ENCODE peak calls at places on chromosomes 11 and 22, in eight cellular contexts. One of them, this sample, is unnamed.

GRCh38 chr11:14422052-14422813 is 63.2 kb upstream of the RRAS2 start:
- DNase-seq in glutamatergic neuron: peak; percentile 89
- DNase-seq in AG04449: peak; percentile 98
- DNase-seq in Caco-2: peak; percentile 54
- DNase-seq in H9: peak; percentile 90
- DNase-seq in cardiac fibroblast: peak; percentile 99
- DNase-seq in mucosa of descending colon: peak; percentile 83
- DNase-seq in GM06990: no peak
- DNase-seq in this sample: peak; percentile 96

GRCh38 chr22:50470491-50470890 is 4.3 kb downstream of the SBF1 start:
- DNase-seq in GM06990: peak; percentile 68
- DNase-seq in glutamatergic neuron: no peak
- DNase-seq in AG04449: no peak
- DNase-seq in mucosa of descending colon: peak; percentile 83
- DNase-seq in H9: no peak
- DNase-seq in Caco-2: no peak
- DNase-seq in cardiac fibroblast: no peak
- DNase-seq in this sample: no peak

GRCh38 chr11:69398529-69399492 is 82.7 kb upstream of the LINC01488 start:
- DNase-seq in AG04449: peak; percentile 12
- DNase-seq in H9: no peak
- DNase-seq in GM06990: no peak
- DNase-seq in mucosa of descending colon: no peak
- DNase-seq in glutamatergic neuron: no peak
- DNase-seq in cardiac fibroblast: no peak
- DNase-seq in Caco-2: no peak
- DNase-seq in this sample: peak; percentile 52

GRCh38 chr11:96045622-96046456 is 121.9 kb upstream of the MTMR2 start:
- DNase-seq in GM06990: no peak
- DNase-seq in H9: peak; percentile 82
- DNase-seq in glutamatergic neuron: no peak
- DNase-seq in AG04449: peak; percentile 65
- DNase-seq in mucosa of descending colon: no peak
- DNase-seq in Caco-2: no peak
- DNase-seq in cardiac fibroblast: peak; percentile 69
- DNase-seq in this sample: peak; percentile 50

GRCh38 chr11:39741066-39741465 is 1718.4 kb downstream of the LRRC4C start:
- DNase-seq in mucosa of descending colon: no peak
- DNase-seq in Caco-2: peak; percentile 51
- DNase-seq in glutamatergic neuron: no peak
- DNase-seq in AG04449: no peak
- DNase-seq in H9: no peak
- DNase-seq in GM06990: no peak
- DNase-seq in cardiac fibroblast: no peak
- DNase-seq in this sample: no peak

GRCh38 chr11:46999217-46999616 is 62.7 kb downstream of the CSTPP1 start:
- DNase-seq in GM06990: no peak
- DNase-seq in glutamatergic neuron: no peak
- DNase-seq in H9: no peak
- DNase-seq in mucosa of descending colon: no peak
- DNase-seq in AG04449: no peak
- DNase-seq in cardiac fibroblast: no peak
- DNase-seq in Caco-2: no peak
- DNase-seq in this sample: no peak

GRCh38 chr11:79236541-79236971 is 204.3 kb downstream of the TENM4 start:
- DNase-seq in glutamatergic neuron: no peak
- DNase-seq in mucosa of descending colon: no peak
- DNase-seq in AG04449: peak; percentile 76
- DNase-seq in Caco-2: no peak
- DNase-seq in cardiac fibroblast: peak; percentile 94
- DNase-seq in H9: no peak
- DNase-seq in GM06990: no peak
- DNase-seq in this sample: peak; percentile 84

GRCh38 chr11:11010624-11011127 is 152.8 kb upstream of the ZBED5 start:
- DNase-seq in cardiac fibroblast: peak; percentile 18
- DNase-seq in mucosa of descending colon: no peak
- DNase-seq in AG04449: no peak
- DNase-seq in Caco-2: peak; percentile 49
- DNase-seq in glutamatergic neuron: peak; percentile 45
- DNase-seq in GM06990: no peak
- DNase-seq in H9: peak; percentile 66
- DNase-seq in this sample: peak; percentile 14

GRCh38 chr11:84142411-84142810 is 856.2 kb upstream of the CCDC90B start:
- DNase-seq in cardiac fibroblast: no peak
- DNase-seq in Caco-2: no peak
- DNase-seq in glutamatergic neuron: no peak
- DNase-seq in AG04449: no peak
- DNase-seq in H9: no peak
- DNase-seq in GM06990: no peak
- DNase-seq in mucosa of descending colon: no peak
- DNase-seq in this sample: no peak

GRCh38 chr22:25111579-25112517 is 87.8 kb upstream of the CRYBB3 start:
- DNase-seq in Caco-2: no peak
- DNase-seq in AG04449: no peak
- DNase-seq in mucosa of descending colon: peak; percentile 78
- DNase-seq in GM06990: no peak
- DNase-seq in H9: peak; percentile 37
- DNase-seq in glutamatergic neuron: no peak
- DNase-seq in cardiac fibroblast: no peak
- DNase-seq in this sample: no peak

GRCh38 chr22:38415046-38415445 is 40.0 kb downstream of the KCNJ4 start:
- DNase-seq in glutamatergic neuron: no peak
- DNase-seq in GM06990: no peak
- DNase-seq in AG04449: no peak
- DNase-seq in H9: no peak
- DNase-seq in Caco-2: no peak
- DNase-seq in mucosa of descending colon: peak; percentile 27
- DNase-seq in cardiac fibroblast: no peak
- DNase-seq in this sample: no peak

GRCh38 chr22:38352436-38352835 is 35.2 kb upstream of the CSNK1E start:
- DNase-seq in AG04449: no peak
- DNase-seq in H9: no peak
- DNase-seq in GM06990: no peak
- DNase-seq in Caco-2: no peak
- DNase-seq in mucosa of descending colon: peak; percentile 7
- DNase-seq in cardiac fibroblast: no peak
- DNase-seq in glutamatergic neuron: no peak
- DNase-seq in this sample: no peak

GRCh38 chr22:36873614-36874308 is 13.0 kb downstream of the NCF4 start:
- DNase-seq in Caco-2: peak; percentile 53
- DNase-seq in H9: peak; percentile 50
- DNase-seq in glutamatergic neuron: peak; percentile 37
- DNase-seq in mucosa of descending colon: no peak
- DNase-seq in AG04449: no peak
- DNase-seq in cardiac fibroblast: peak; percentile 73
- DNase-seq in GM06990: peak; percentile 65
- DNase-seq in this sample: peak; percentile 90

GRCh38 chr11:133833899-133834296 is 11.4 kb downstream of the SPATA19 start:
- DNase-seq in mucosa of descending colon: no peak
- DNase-seq in AG04449: no peak
- DNase-seq in cardiac fibroblast: no peak
- DNase-seq in H9: no peak
- DNase-seq in glutamatergic neuron: no peak
- DNase-seq in GM06990: no peak
- DNase-seq in Caco-2: no peak
- DNase-seq in this sample: no peak

GRCh38 chr11:8922691-8923090 is 10.1 kb downstream of the C11orf16 start:
- DNase-seq in AG04449: no peak
- DNase-seq in cardiac fibroblast: no peak
- DNase-seq in glutamatergic neuron: no peak
- DNase-seq in GM06990: no peak
- DNase-seq in Caco-2: no peak
- DNase-seq in mucosa of descending colon: no peak
- DNase-seq in H9: no peak
- DNase-seq in this sample: no peak

GRCh38 chr11:119585038-119585666 is 143.8 kb downstream of the NECTIN1 start:
- DNase-seq in AG04449: no peak
- DNase-seq in mucosa of descending colon: no peak
- DNase-seq in glutamatergic neuron: peak; percentile 59
- DNase-seq in Caco-2: peak; percentile 52
- DNase-seq in H9: peak; percentile 76
- DNase-seq in GM06990: no peak
- DNase-seq in cardiac fibroblast: no peak
- DNase-seq in this sample: no peak

GRCh38 chr11:2481253-2481652 is 36.4 kb downstream of the KCNQ1 start:
- DNase-seq in AG04449: no peak
- DNase-seq in Caco-2: no peak
- DNase-seq in cardiac fibroblast: no peak
- DNase-seq in glutamatergic neuron: no peak
- DNase-seq in H9: no peak
- DNase-seq in mucosa of descending colon: peak; percentile 48
- DNase-seq in GM06990: no peak
- DNase-seq in this sample: no peak

GRCh38 chr22:46806789-46807188 is 44.3 kb downstream of the TBC1D22A start:
- DNase-seq in GM06990: no peak
- DNase-seq in mucosa of descending colon: no peak
- DNase-seq in glutamatergic neuron: no peak
- DNase-seq in AG04449: no peak
- DNase-seq in Caco-2: no peak
- DNase-seq in cardiac fibroblast: no peak
- DNase-seq in H9: no peak
- DNase-seq in this sample: no peak

GRCh38 chr11:64088159-64089026 is 52.7 kb downstream of the FLRT1 start:
- DNase-seq in cardiac fibroblast: no peak
- DNase-seq in Caco-2: peak; percentile 49
- DNase-seq in GM06990: no peak
- DNase-seq in AG04449: no peak
- DNase-seq in mucosa of descending colon: no peak
- DNase-seq in H9: peak; percentile 84
- DNase-seq in glutamatergic neuron: no peak
- DNase-seq in this sample: no peak

GRCh38 chr11:2526808-2527381 is 82.1 kb downstream of the KCNQ1 start:
- DNase-seq in Caco-2: no peak
- DNase-seq in mucosa of descending colon: peak; percentile 89
- DNase-seq in AG04449: no peak
- DNase-seq in H9: peak; percentile 51
- DNase-seq in GM06990: peak; percentile 60
- DNase-seq in glutamatergic neuron: peak; percentile 8
- DNase-seq in cardiac fibroblast: no peak
- DNase-seq in this sample: no peak

GRCh38 chr11:124740277-124740882 is 638 bp downstream of the NRGN start:
- DNase-seq in mucosa of descending colon: no peak
- DNase-seq in GM06990: no peak
- DNase-seq in Caco-2: peak; percentile 61
- DNase-seq in AG04449: no peak
- DNase-seq in cardiac fibroblast: peak; percentile 31
- DNase-seq in glutamatergic neuron: no peak
- DNase-seq in H9: peak; percentile 53
- DNase-seq in this sample: no peak

GRCh38 chr11:111730871-111731591 is 35.2 kb downstream of the PPP2R1B start:
- DNase-seq in glutamatergic neuron: no peak
- DNase-seq in mucosa of descending colon: peak; percentile 58
- DNase-seq in cardiac fibroblast: peak; percentile 76
- DNase-seq in AG04449: no peak
- DNase-seq in GM06990: no peak
- DNase-seq in Caco-2: no peak
- DNase-seq in H9: no peak
- DNase-seq in this sample: no peak

GRCh38 chr11:126878892-126879291 is 121.7 kb downstream of the KIRREL3 start:
- DNase-seq in AG04449: no peak
- DNase-seq in cardiac fibroblast: no peak
- DNase-seq in GM06990: no peak
- DNase-seq in glutamatergic neuron: no peak
- DNase-seq in mucosa of descending colon: no peak
- DNase-seq in Caco-2: no peak
- DNase-seq in H9: no peak
- DNase-seq in this sample: no peak

DNA sequence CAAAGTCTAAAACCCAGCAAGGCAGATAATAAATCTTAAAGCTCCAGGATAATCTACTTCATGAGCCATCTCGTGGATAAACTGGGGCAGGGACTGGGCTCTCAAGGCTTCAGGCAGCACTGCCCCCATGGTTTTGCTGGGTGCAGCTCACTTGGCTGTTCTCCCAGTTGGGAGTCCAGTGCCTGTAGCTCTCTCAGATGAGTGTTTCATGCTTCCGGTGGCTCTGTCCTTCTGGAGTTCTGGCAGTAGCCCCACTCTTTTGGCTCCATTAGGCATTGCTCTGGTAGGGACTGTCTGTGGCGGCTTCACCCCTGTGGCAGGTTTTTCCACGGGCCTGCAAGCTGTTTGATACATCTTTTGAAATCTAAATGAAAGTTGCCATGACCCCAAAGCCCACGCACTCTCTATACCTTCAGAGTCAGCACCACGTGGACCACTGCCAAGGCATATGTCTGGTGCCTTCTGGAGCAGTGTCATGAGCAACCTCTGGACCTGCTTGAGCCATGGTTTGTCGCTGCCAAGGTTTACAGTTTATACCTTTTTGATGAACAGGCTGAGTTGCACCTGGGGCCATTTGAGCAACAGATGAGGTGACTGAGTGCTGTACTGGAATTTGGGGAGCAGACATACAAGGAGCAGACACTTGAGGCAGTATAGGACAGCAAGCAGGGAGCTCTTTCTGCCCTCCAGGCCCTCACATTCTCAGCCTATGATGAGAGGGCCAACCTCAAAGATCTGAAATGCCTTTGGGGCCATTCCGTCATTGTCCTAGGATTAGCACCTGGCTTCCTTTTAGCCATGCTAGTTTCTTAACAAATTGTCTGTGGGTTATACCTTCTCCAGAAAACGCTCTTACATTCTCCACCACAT is 48.6 kb downstream of the MTNR1B start:
- DNase-seq in Caco-2: no peak
- DNase-seq in cardiac fibroblast: peak; percentile 59
- DNase-seq in AG04449: no peak
- DNase-seq in mucosa of descending colon: no peak
- DNase-seq in H9: no peak
- DNase-seq in glutamatergic neuron: no peak
- DNase-seq in GM06990: no peak
- DNase-seq in this sample: no peak
- TF ChIP-seq CTCF in Caco-2: no peak
- TF ChIP-seq CTCF in cardiac fibroblast: no peak
- TF ChIP-seq CTCF in AG04449: no peak
- TF ChIP-seq CTCF in mucosa of descending colon: no peak
- TF ChIP-seq CTCF in H9: peak; percentile 41
- TF ChIP-seq CTCF in glutamatergic neuron: no peak
- TF ChIP-seq CTCF in GM06990: peak; percentile 23
- TF ChIP-seq CTCF in this sample: peak; percentile 3

GRCh38 chr11:131917634-131918384 is 547.4 kb downstream of the NTM start:
- DNase-seq in H9: no peak
- DNase-seq in glutamatergic neuron: no peak
- DNase-seq in cardiac fibroblast: no peak
- DNase-seq in GM06990: no peak
- DNase-seq in Caco-2: no peak
- DNase-seq in mucosa of descending colon: no peak
- DNase-seq in AG04449: no peak
- DNase-seq in this sample: peak; percentile 50
- TF ChIP-seq CTCF in H9: no peak
- TF ChIP-seq CTCF in glutamatergic neuron: no peak
- TF ChIP-seq CTCF in cardiac fibroblast: no peak
- TF ChIP-seq CTCF in GM06990: no peak
- TF ChIP-seq CTCF in Caco-2: no peak
- TF ChIP-seq CTCF in mucosa of descending colon: no peak
- TF ChIP-seq CTCF in AG04449: no peak
- TF ChIP-seq CTCF in this sample: no peak

GRCh38 chr11:134939905-134940304 is 527.9 kb upstream of the B3GAT1 start:
- DNase-seq in H9: no peak
- DNase-seq in mucosa of descending colon: no peak
- DNase-seq in GM06990: no peak
- DNase-seq in glutamatergic neuron: peak; percentile 79
- DNase-seq in AG04449: no peak
- DNase-seq in cardiac fibroblast: no peak
- DNase-seq in Caco-2: peak; percentile 77
- DNase-seq in this sample: peak; percentile 5
- TF ChIP-seq CTCF in H9: peak; percentile 39
- TF ChIP-seq CTCF in mucosa of descending colon: no peak
- TF ChIP-seq CTCF in GM06990: no peak
- TF ChIP-seq CTCF in glutamatergic neuron: peak; percentile 47
- TF ChIP-seq CTCF in AG04449: peak; percentile 18
- TF ChIP-seq CTCF in cardiac fibroblast: no peak
- TF ChIP-seq CTCF in Caco-2: peak; percentile 83
- TF ChIP-seq CTCF in this sample: peak; percentile 27

GRCh38 chr11:13073119-13073981 is 64.2 kb downstream of the RASSF10 start:
- DNase-seq in H9: no peak
- DNase-seq in AG04449: peak; percentile 72
- DNase-seq in Caco-2: no peak
- DNase-seq in glutamatergic neuron: no peak
- DNase-seq in GM06990: peak; percentile 6
- DNase-seq in cardiac fibroblast: peak; percentile 55
- DNase-seq in mucosa of descending colon: no peak
- DNase-seq in this sample: peak; percentile 48
- TF ChIP-seq CTCF in H9: no peak
- TF ChIP-seq CTCF in AG04449: no peak
- TF ChIP-seq CTCF in Caco-2: no peak
- TF ChIP-seq CTCF in glutamatergic neuron: no peak
- TF ChIP-seq CTCF in GM06990: no peak
- TF ChIP-seq CTCF in cardiac fibroblast: no peak
- TF ChIP-seq CTCF in mucosa of descending colon: no peak
- TF ChIP-seq CTCF in this sample: no peak

This sample was measured in fibroblast of villous mesenchyme.